ENCODE peak calls at places on chromosome 16, in seven cellular contexts. Y is GM12878, B is HCT116, G is H1, D is SK-N-SH, K is HepG2, I is K562. M is an unnamed sample.

GRCh38 chr16:5234295-5235050 is 136.9 kb upstream of the EEF2KMT start:
- DNase-seq in Y (no peak), B (no peak), G (no peak), D (no peak), K (no peak), I (no peak), M (no peak)

GRCh38 chr16:49576941-49577340 is 203.3 kb downstream of the C16orf78 start:
- DNase-seq in Y (no peak), B (no peak), G (no peak), D (no peak), K (no peak), I (no peak), M (no peak)

GRCh38 chr16:25922438-25922837 is 230.7 kb downstream of the HS3ST4 start:
- DNase-seq in Y (no peak), B (no peak), G (no peak), D (no peak), K (no peak), I (no peak), M (no peak)

GRCh38 chr16:61432421-61432820 is 603.8 kb downstream of the CDH8 start:
- DNase-seq in Y (no peak), B (no peak), G (no peak), D (no peak), K (no peak), I (no peak), M (no peak)

GRCh38 chr16:71723537-71724319 is 773 bp downstream of the PHLPP2 start:
- DNase-seq in Y (no peak), B (peak; percentile 47), G (peak; percentile 86), D (peak; percentile 97), K (peak; percentile 49), I (peak; percentile 83), M (no peak)

GRCh38 chr16:78505544-78506371 is 406.3 kb downstream of the WWOX start:
- DNase-seq in Y (no peak), B (no peak), G (peak; percentile 49), D (no peak), K (peak; percentile 80), I (peak; percentile 17), M (no peak)

GRCh38 chr16:89987169-89987568 is 32.1 kb downstream of the DBNDD1 start:
- DNase-seq in Y (no peak), B (no peak), G (no peak), D (no peak), K (no peak), I (no peak), M (no peak)

GRCh38 chr16:24847358-24847664 is 1.5 kb downstream of the SLC5A11 start:
- DNase-seq in Y (no peak), B (no peak), G (no peak), D (no peak), K (no peak), I (no peak), M (no peak)

GRCh38 chr16:24686678-24687077 is 42.8 kb upstream of the TNRC6A start:
- DNase-seq in Y (no peak), B (no peak), G (no peak), D (no peak), K (no peak), I (no peak), M (no peak)

GRCh38 chr16:24610421-24610765 is 71.0 kb downstream of the RBBP6 start:
- DNase-seq in Y (no peak), B (no peak), G (no peak), D (no peak), K (no peak), I (no peak), M (no peak)

GRCh38 chr16:11913425-11914079 is 2.2 kb downstream of the GSPT1 start:
- DNase-seq in Y (no peak), B (no peak), G (no peak), D (no peak), K (no peak), I (peak; percentile 37), M (no peak)

GRCh38 chr16:14109077-14109775 is 38.1 kb downstream of the MRTFB start:
- DNase-seq in Y (no peak), B (no peak), G (no peak), D (no peak), K (no peak), I (no peak), M (no peak)

GRCh38 chr16:14112539-14112856 is 41.4 kb downstream of the MRTFB start:
- DNase-seq in Y (no peak), B (no peak), G (no peak), D (no peak), K (no peak), I (no peak), M (no peak)

GRCh38 chr16:14111713-14112538 is 40.8 kb downstream of the MRTFB start:
- DNase-seq in Y (no peak), B (no peak), G (no peak), D (no peak), K (peak; percentile 58), I (no peak), M (no peak)

GRCh38 chr16:14110728-14111251 is 39.7 kb downstream of the MRTFB start:
- DNase-seq in Y (no peak), B (no peak), G (no peak), D (no peak), K (no peak), I (no peak), M (no peak)

DNA sequence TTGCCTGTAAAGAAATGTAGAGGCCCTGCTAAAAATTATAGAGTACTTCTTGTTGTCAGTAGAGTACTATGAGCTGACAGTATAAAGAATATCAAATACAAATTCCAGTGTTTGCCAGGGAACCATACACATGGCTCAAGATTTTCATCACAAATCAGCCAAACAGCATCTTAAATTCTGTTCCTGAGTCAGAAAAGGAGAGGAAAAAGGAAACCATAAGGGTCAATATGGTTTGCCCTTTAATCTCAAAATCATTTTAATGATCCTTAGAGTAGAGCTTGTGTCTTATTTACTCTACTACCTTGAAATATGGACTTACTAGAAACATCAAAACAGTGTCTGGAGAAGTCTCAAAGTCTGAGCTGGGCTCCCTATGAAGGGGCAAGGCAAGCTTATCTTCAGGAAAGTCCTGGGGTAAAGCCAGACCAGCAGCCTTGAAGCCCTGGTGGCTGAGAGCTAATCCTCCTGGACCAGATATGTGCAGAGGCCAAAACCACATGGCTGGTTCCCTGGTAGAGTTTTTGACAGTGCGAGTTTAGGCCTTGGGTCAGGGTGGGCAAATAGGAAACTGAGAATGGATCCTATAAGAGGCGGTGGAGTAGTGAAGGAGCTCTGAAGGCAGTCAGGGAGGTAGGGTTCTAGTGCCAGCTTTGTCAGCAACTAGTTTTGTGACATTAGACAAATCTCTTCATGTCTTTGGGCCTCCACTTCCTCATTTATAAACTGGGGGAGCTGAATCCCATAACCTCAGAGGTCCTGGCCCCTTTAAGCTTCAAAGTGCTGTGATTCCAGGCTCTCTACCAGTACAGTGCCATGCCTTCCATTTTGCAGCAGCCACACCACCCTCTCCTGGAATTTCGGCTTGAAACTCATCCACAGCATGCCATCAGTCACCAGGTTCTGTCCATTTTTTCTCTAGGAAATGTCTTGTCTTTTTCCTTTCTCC is 38.9 kb downstream of the MRTFB start:
- DNase-seq in Y (no peak), B (no peak), G (no peak), D (no peak), K (no peak), I (peak; percentile 33), M (no peak)
- TF ChIP-seq SIN3A in Y (no peak), B (no peak), G (no peak), D (no peak), K (no peak), I (no peak), M (no peak)

GRCh38 chr16:73140944-73141343 is 93.0 kb upstream of the ZFHX3 start:
- DNase-seq in Y (no peak), B (no peak), G (no peak), D (no peak), K (no peak), I (no peak), M (no peak)

GRCh38 chr16:73145166-73145565 is 97.2 kb upstream of the ZFHX3 start:
- DNase-seq in Y (no peak), B (no peak), G (peak; percentile 49), D (no peak), K (no peak), I (no peak), M (no peak)

GRCh38 chr16:73142995-73143394 is 95.1 kb upstream of the ZFHX3 start:
- DNase-seq in Y (no peak), B (no peak), G (no peak), D (no peak), K (no peak), I (no peak), M (no peak)

GRCh38 chr16:73142069-73142880 is 94.3 kb upstream of the ZFHX3 start:
- DNase-seq in Y (no peak), B (no peak), G (no peak), D (no peak), K (no peak), I (no peak), M (no peak)

DNA sequence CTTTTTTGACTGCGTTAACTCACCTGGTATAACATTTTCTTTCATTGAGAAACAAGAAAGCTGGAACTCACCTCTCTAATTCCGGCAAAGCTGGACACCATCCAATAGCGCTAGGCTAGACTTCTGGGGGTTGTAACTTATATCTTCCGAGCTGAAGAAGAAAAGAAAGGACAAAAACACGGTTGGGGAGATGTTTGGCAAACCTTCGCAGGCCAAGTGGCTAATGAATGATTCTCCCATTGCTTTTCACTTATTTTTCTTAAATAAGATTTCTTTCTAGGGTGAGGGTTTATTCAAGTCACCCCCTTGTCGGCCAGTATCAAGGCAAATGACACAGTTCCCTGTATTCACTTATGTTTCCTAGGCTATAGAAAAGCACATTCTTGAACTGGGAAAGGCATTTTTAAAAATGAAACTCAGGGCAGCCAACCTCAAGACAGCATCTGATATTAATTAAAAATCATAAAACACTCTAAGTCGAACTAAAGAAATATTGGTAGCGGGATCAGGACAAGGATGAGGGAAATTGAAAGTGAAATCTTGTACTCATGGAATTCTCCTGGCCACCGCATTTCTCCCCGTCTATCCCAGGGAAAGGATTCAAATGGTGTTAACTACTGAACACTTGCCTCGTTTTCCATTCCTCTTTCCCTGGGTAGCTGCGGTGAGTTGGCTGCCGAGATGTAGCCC is 95.9 kb upstream of the ZFHX3 start:
- DNase-seq in Y (no peak), B (no peak), G (no peak), D (no peak), K (no peak), I (no peak), M (no peak)
- H3K4me3 ChIP-seq in Y (no peak overlapping the region), B (no peak overlapping the region), G (no peak overlapping the region), D (no peak overlapping the region), K (no peak overlapping the region), I (no peak overlapping the region), M (no peak overlapping the region)

GRCh38 chr16:84737658-84738057 is 37.9 kb downstream of the USP10 start:
- DNase-seq in Y (no peak), B (no peak), G (no peak), D (no peak), K (no peak), I (no peak), M (no peak)
- H3K4me1 ChIP-seq in Y (peaks cover 15% of the 10 kb centered on the region), B (peaks cover 28% of the 10 kb centered on the region), G (peaks cover 18% of the 10 kb centered on the region), D (peaks cover 45% of the 10 kb centered on the region), K (peaks cover 72% of the 10 kb centered on the region), I (peaks cover 28% of the 10 kb centered on the region), M (peaks cover 71% of the 10 kb centered on the region)

GRCh38 chr16:88467433-88468051 is 14.5 kb downstream of the ZFPM1 start:
- DNase-seq in Y (no peak), B (no peak), G (no peak), D (no peak), K (no peak), I (peak; percentile 47), M (no peak)

GRCh38 chr16:88466949-88467348 is 13.9 kb downstream of the ZFPM1 start:
- DNase-seq in Y (no peak), B (no peak), G (no peak), D (no peak), K (no peak), I (no peak), M (no peak)

GRCh38 chr16:88465387-88465983 is 12.4 kb downstream of the ZFPM1 start:
- DNase-seq in Y (no peak), B (no peak), G (no peak), D (no peak), K (no peak), I (no peak), M (no peak)

GRCh38 chr16:88464447-88465318 is 11.6 kb downstream of the ZFPM1 start:
- DNase-seq in Y (no peak), B (no peak), G (no peak), D (peak; percentile 90), K (no peak), I (peak; percentile 83), M (no peak)

GRCh38 chr16:88466175-88466862 is 13.2 kb downstream of the ZFPM1 start:
- DNase-seq in Y (no peak), B (no peak), G (no peak), D (no peak), K (no peak), I (no peak), M (no peak)
- TF ChIP-seq SIN3A in Y (no peak), B (no peak), G (no peak), D (no peak), K (no peak), I (no peak), M (no peak)

M was measured in Panc1.